ENCODE peak calls at places on chromosomes 5 and 9, in ten cellular contexts. One of them, this sample, is unnamed.

GRCh38 chr5:126438871-126439270 is 15.7 kb downstream of the GRAMD2B start:
- DNase-seq in HepG2: no peak
- DNase-seq in A549: no peak
- DNase-seq in body of pancreas: no peak
- DNase-seq in ovary: no peak
- DNase-seq in prostate gland: no peak
- DNase-seq in suprapubic skin: no peak
- DNase-seq in adrenal gland: no peak
- DNase-seq in right lobe of liver: no peak
- DNase-seq in transverse colon: no peak
- DNase-seq in this sample: no peak

GRCh38 chr9:29319727-29320513 is 1746.6 kb upstream of the C9orf72 start:
- DNase-seq in HepG2: no peak
- DNase-seq in A549: no peak
- DNase-seq in body of pancreas: no peak
- DNase-seq in ovary: no peak
- DNase-seq in prostate gland: no peak
- DNase-seq in suprapubic skin: no peak
- DNase-seq in adrenal gland: no peak
- DNase-seq in right lobe of liver: no peak
- DNase-seq in transverse colon: no peak
- DNase-seq in this sample: no peak

GRCh38 chr5:90402521-90403255 is 6.9 kb downstream of the CETN3 start:
- DNase-seq in HepG2: no peak
- DNase-seq in A549: no peak
- DNase-seq in body of pancreas: no peak
- DNase-seq in ovary: no peak
- DNase-seq in prostate gland: no peak
- DNase-seq in suprapubic skin: no peak
- DNase-seq in adrenal gland: no peak
- DNase-seq in right lobe of liver: no peak
- DNase-seq in transverse colon: no peak
- DNase-seq in this sample: no peak

GRCh38 chr5:179321206-179321987 is 23.9 kb downstream of the ADAMTS2 start:
- DNase-seq in HepG2: no peak
- DNase-seq in A549: no peak
- DNase-seq in body of pancreas: no peak
- DNase-seq in ovary: no peak
- DNase-seq in prostate gland: no peak
- DNase-seq in suprapubic skin: peak; percentile 40
- DNase-seq in adrenal gland: peak; percentile 4
- DNase-seq in right lobe of liver: peak; percentile 8
- DNase-seq in transverse colon: no peak
- DNase-seq in this sample: peak; percentile 56

GRCh38 chr5:180328296-180329137 is 24.6 kb downstream of the GFPT2 start:
- DNase-seq in HepG2: peak; percentile 74
- DNase-seq in A549: peak; percentile 89
- DNase-seq in body of pancreas: peak; percentile 86
- DNase-seq in ovary: peak; percentile 79
- DNase-seq in prostate gland: peak; percentile 63
- DNase-seq in suprapubic skin: peak; percentile 90
- DNase-seq in adrenal gland: peak; percentile 88
- DNase-seq in right lobe of liver: peak; percentile 83
- DNase-seq in transverse colon: peak; percentile 86
- DNase-seq in this sample: peak; percentile 71

GRCh38 chr5:139461176-139461575 is 1.4 kb downstream of the ECSCR start:
- DNase-seq in HepG2: no peak
- DNase-seq in A549: no peak
- DNase-seq in body of pancreas: no peak
- DNase-seq in ovary: no peak
- DNase-seq in prostate gland: no peak
- DNase-seq in suprapubic skin: no peak
- DNase-seq in adrenal gland: no peak
- DNase-seq in right lobe of liver: no peak
- DNase-seq in transverse colon: no peak
- DNase-seq in this sample: no peak

GRCh38 chr9:99533421-99533820 is 288.3 kb upstream of the NR4A3 start:
- DNase-seq in HepG2: no peak
- DNase-seq in A549: no peak
- DNase-seq in body of pancreas: no peak
- DNase-seq in ovary: no peak
- DNase-seq in prostate gland: no peak
- DNase-seq in suprapubic skin: no peak
- DNase-seq in adrenal gland: no peak
- DNase-seq in right lobe of liver: no peak
- DNase-seq in transverse colon: no peak
- DNase-seq in this sample: no peak

GRCh38 chr5:132474881-132475511 is 15.6 kb downstream of the IRF1 start:
- DNase-seq in HepG2: no peak
- DNase-seq in A549: no peak
- DNase-seq in body of pancreas: no peak
- DNase-seq in ovary: no peak
- DNase-seq in prostate gland: no peak
- DNase-seq in suprapubic skin: peak; percentile 40
- DNase-seq in adrenal gland: no peak
- DNase-seq in right lobe of liver: no peak
- DNase-seq in transverse colon: peak; percentile 9
- DNase-seq in this sample: no peak

GRCh38 chr9:14433841-14434511 is 120.0 kb upstream of the NFIB start:
- DNase-seq in HepG2: peak; percentile 20
- DNase-seq in A549: peak; percentile 76
- DNase-seq in body of pancreas: peak; percentile 16
- DNase-seq in ovary: peak; percentile 49
- DNase-seq in prostate gland: no peak
- DNase-seq in suprapubic skin: no peak
- DNase-seq in adrenal gland: no peak
- DNase-seq in right lobe of liver: no peak
- DNase-seq in transverse colon: no peak
- DNase-seq in this sample: no peak

GRCh38 chr5:45411971-45412612 is 284.1 kb downstream of the HCN1 start:
- DNase-seq in HepG2: no peak
- DNase-seq in A549: no peak
- DNase-seq in body of pancreas: no peak
- DNase-seq in ovary: no peak
- DNase-seq in prostate gland: no peak
- DNase-seq in suprapubic skin: no peak
- DNase-seq in adrenal gland: no peak
- DNase-seq in right lobe of liver: no peak
- DNase-seq in transverse colon: no peak
- DNase-seq in this sample: no peak

GRCh38 chr9:19925674-19926503 is 137.1 kb upstream of the SLC24A2 start:
- DNase-seq in HepG2: peak; percentile 55
- DNase-seq in A549: peak; percentile 70
- DNase-seq in body of pancreas: peak; percentile 80
- DNase-seq in ovary: peak; percentile 73
- DNase-seq in prostate gland: peak; percentile 67
- DNase-seq in suprapubic skin: peak; percentile 70
- DNase-seq in adrenal gland: peak; percentile 80
- DNase-seq in right lobe of liver: peak; percentile 59
- DNase-seq in transverse colon: peak; percentile 69
- DNase-seq in this sample: peak; percentile 57

GRCh38 chr9:133477461-133477860 is 1.4 kb downstream of the SLC2A6 start:
- DNase-seq in HepG2: no peak
- DNase-seq in A549: no peak
- DNase-seq in body of pancreas: no peak
- DNase-seq in ovary: no peak
- DNase-seq in prostate gland: no peak
- DNase-seq in suprapubic skin: no peak
- DNase-seq in adrenal gland: no peak
- DNase-seq in right lobe of liver: no peak
- DNase-seq in transverse colon: no peak
- DNase-seq in this sample: no peak
- H3K4me3 ChIP-seq in HepG2: no peak overlapping the region
- H3K4me3 ChIP-seq in A549: no peak overlapping the region
- H3K4me3 ChIP-seq in body of pancreas: no peak overlapping the region
- H3K4me3 ChIP-seq in ovary: no peak overlapping the region
- H3K4me3 ChIP-seq in prostate gland: no peak overlapping the region
- H3K4me3 ChIP-seq in suprapubic skin: no peak overlapping the region
- H3K4me3 ChIP-seq in adrenal gland: no peak overlapping the region
- H3K4me3 ChIP-seq in right lobe of liver: no peak overlapping the region
- H3K4me3 ChIP-seq in transverse colon: no peak overlapping the region
- H3K4me3 ChIP-seq in this sample: no peak overlapping the region

GRCh38 chr9:131593255-131593820 is 48.0 kb downstream of the PRRT1B start:
- DNase-seq in HepG2: no peak
- DNase-seq in A549: no peak
- DNase-seq in body of pancreas: no peak
- DNase-seq in ovary: no peak
- DNase-seq in prostate gland: no peak
- DNase-seq in suprapubic skin: no peak
- DNase-seq in adrenal gland: no peak
- DNase-seq in right lobe of liver: no peak
- DNase-seq in transverse colon: no peak
- DNase-seq in this sample: no peak

GRCh38 chr9:131594906-131595675 is 49.8 kb downstream of the PRRT1B start:
- DNase-seq in HepG2: peak; percentile 23
- DNase-seq in A549: no peak
- DNase-seq in body of pancreas: no peak
- DNase-seq in ovary: no peak
- DNase-seq in prostate gland: no peak
- DNase-seq in suprapubic skin: no peak
- DNase-seq in adrenal gland: no peak
- DNase-seq in right lobe of liver: no peak
- DNase-seq in transverse colon: no peak
- DNase-seq in this sample: no peak

GRCh38 chr9:131595771-131596743 is 50.7 kb downstream of the PRRT1B start:
- DNase-seq in HepG2: no peak
- DNase-seq in A549: no peak
- DNase-seq in body of pancreas: no peak
- DNase-seq in ovary: no peak
- DNase-seq in prostate gland: no peak
- DNase-seq in suprapubic skin: no peak
- DNase-seq in adrenal gland: no peak
- DNase-seq in right lobe of liver: no peak
- DNase-seq in transverse colon: no peak
- DNase-seq in this sample: no peak

GRCh38 chr9:131591845-131592208 is 46.5 kb downstream of the PRRT1B start:
- DNase-seq in HepG2: no peak
- DNase-seq in A549: no peak
- DNase-seq in body of pancreas: no peak
- DNase-seq in ovary: no peak
- DNase-seq in prostate gland: no peak
- DNase-seq in suprapubic skin: no peak
- DNase-seq in adrenal gland: no peak
- DNase-seq in right lobe of liver: no peak
- DNase-seq in transverse colon: no peak
- DNase-seq in this sample: no peak

GRCh38 chr9:131593936-131594665 is 48.8 kb downstream of the PRRT1B start:
- DNase-seq in HepG2: no peak
- DNase-seq in A549: no peak
- DNase-seq in body of pancreas: no peak
- DNase-seq in ovary: no peak
- DNase-seq in prostate gland: no peak
- DNase-seq in suprapubic skin: no peak
- DNase-seq in adrenal gland: no peak
- DNase-seq in right lobe of liver: no peak
- DNase-seq in transverse colon: no peak
- DNase-seq in this sample: no peak
- TF ChIP-seq POLR2A in HepG2: no peak
- TF ChIP-seq POLR2A in A549: no peak
- TF ChIP-seq POLR2A in body of pancreas: no peak
- TF ChIP-seq POLR2A in ovary: no peak
- TF ChIP-seq POLR2A in prostate gland: no peak
- TF ChIP-seq POLR2A in suprapubic skin: no peak
- TF ChIP-seq POLR2A in adrenal gland: no peak
- TF ChIP-seq POLR2A in right lobe of liver: no peak
- TF ChIP-seq POLR2A in transverse colon: no peak
- TF ChIP-seq POLR2A in this sample: no peak

DNA sequence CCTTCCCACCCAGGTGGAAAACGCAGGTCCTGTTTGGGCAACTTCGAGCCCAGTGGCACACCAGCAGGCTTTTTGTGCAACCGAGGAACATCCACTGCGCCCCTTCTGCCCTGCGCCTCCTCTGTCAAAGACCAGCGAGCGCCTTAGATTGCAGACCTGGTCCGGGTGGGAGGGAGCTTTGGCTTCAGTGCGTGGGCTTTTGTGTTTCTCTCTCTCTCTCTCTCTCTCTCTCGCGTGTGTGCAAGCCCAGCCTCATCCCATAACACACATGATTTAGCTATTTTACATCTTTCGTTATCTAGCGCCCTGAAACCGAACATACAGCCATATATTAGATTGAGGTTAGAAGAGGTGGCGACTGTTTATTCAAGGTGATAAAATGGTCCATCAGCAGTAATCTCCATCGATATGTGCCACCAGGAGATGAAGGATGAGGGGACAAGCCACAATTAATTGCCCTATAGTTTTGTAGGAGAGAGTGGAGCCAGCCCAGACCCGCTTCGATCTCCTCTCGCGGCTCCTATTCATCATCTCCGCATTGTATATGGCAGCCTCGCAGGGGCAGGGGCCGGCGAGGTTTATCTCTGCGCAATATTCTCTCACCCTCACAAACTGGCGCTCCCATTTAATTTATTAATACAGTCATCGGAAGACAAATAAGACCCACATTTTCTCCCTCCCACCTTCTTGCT is 5.3 kb downstream of the PRDM6 start:
- DNase-seq in HepG2: no peak
- DNase-seq in A549: no peak
- DNase-seq in body of pancreas: no peak
- DNase-seq in ovary: no peak
- DNase-seq in prostate gland: no peak
- DNase-seq in suprapubic skin: no peak
- DNase-seq in adrenal gland: no peak
- DNase-seq in right lobe of liver: no peak
- DNase-seq in transverse colon: no peak
- DNase-seq in this sample: no peak
- H3K4me3 ChIP-seq in HepG2: no peak overlapping the region
- H3K4me3 ChIP-seq in A549: no peak overlapping the region
- H3K4me3 ChIP-seq in body of pancreas: no peak overlapping the region
- H3K4me3 ChIP-seq in ovary: no peak overlapping the region
- H3K4me3 ChIP-seq in prostate gland: no peak overlapping the region
- H3K4me3 ChIP-seq in suprapubic skin: no peak overlapping the region
- H3K4me3 ChIP-seq in adrenal gland: no peak overlapping the region
- H3K4me3 ChIP-seq in right lobe of liver: no peak overlapping the region
- H3K4me3 ChIP-seq in transverse colon: no peak overlapping the region
- H3K4me3 ChIP-seq in this sample: no peak overlapping the region

DNA sequence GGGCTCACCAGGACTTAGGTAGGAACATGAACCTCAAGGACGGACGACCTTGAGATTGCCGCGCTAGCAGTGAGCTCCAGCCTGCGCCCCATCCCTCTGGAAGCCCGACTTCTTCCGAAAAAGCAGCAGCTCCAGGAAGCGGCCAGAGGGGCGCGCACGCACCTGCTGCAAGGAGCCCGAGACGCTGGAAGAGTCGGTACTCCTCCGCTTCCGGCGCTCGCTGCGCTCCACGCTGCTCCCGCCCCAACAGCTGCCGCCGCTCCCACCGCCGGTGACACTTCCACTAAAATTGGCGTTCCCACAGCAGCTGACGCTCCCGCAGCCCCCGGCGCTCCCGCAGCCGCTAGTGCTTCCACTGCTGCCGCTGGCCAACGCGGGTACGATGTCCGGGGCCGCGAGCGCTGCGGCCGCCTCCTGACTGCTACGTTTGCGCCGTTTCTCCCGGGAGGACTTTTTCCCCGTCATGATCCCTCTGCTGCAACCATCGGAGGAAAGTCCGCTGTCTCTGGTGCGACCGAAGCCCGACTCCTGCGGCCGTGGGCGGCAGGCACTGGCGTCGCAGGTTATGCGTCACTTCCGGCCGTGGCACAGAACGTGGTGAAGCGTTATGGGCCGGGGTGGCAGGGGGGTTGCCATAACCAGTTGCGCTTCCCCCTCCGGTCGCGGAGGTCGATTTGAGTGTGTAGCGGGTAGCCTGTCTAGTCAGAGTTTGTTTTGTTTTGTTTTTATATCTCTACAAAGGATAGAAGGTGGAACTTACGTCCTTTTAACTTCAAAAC is at the start of gene CAAP1:
- DNase-seq in HepG2: peak; percentile 89
- DNase-seq in A549: peak; percentile 95
- DNase-seq in body of pancreas: peak; percentile 95
- DNase-seq in ovary: peak; percentile 91
- DNase-seq in prostate gland: peak; percentile 91
- DNase-seq in suprapubic skin: peak; percentile 96
- DNase-seq in adrenal gland: peak; percentile 96
- DNase-seq in right lobe of liver: peak; percentile 95
- DNase-seq in transverse colon: peak; percentile 96
- DNase-seq in this sample: peak; percentile 98
- TF ChIP-seq POLR2A in HepG2: peak; percentile 90
- TF ChIP-seq POLR2A in A549: peak; percentile 93
- TF ChIP-seq POLR2A in body of pancreas: peak; percentile 95
- TF ChIP-seq POLR2A in ovary: peak; percentile 56
- TF ChIP-seq POLR2A in prostate gland: peak; percentile 53
- TF ChIP-seq POLR2A in suprapubic skin: peak; percentile 49
- TF ChIP-seq POLR2A in adrenal gland: peak; percentile 91
- TF ChIP-seq POLR2A in right lobe of liver: peak; percentile 94
- TF ChIP-seq POLR2A in transverse colon: peak; percentile 90
- TF ChIP-seq POLR2A in this sample: no peak

This sample was measured in lower leg skin.